ENCODE peak calls at places on chromosomes 7 and 10, in ten cellular contexts. B is GM03348; U is NCI-H2029 treated with DMSO at 0.1 percent for 48 hours; T is fibroblast of gingiva; N is lower lobe of right lung; H is SK-N-SH; G is H9; S is activated effector memory CD4-positive, alpha-beta T cell treated with anti-CD3 and anti-CD28 coated beads, Interleukin-2, amount 50 U/mL, for 16 hours; D is H7; E is hypothalamus. W is an unnamed sample.

GRCh38 chr7:37495574-37496184 is 47.0 kb upstream of the ELMO1 start:
- DNase-seq in G (no peak), S (no peak), U (no peak), N (no peak), H (peak), E (no peak), B (peak), T (peak), D (peak), W (no peak)

GRCh38 chr10:36336315-36336714 is 694.2 kb upstream of the FZD8 start:
- DNase-seq in E (no peak), H (no peak), N (no peak), U (no peak), S (no peak), T (peak), G (no peak), B (peak), D (no peak), W (no peak)

GRCh38 chr7:80665526-80665925 is 27.1 kb downstream of the CD36 start:
- DNase-seq in U (no peak), H (no peak), T (no peak), D (no peak), S (no peak), E (no peak), B (no peak), G (no peak), N (no peak), W (no peak)

GRCh38 chr10:124648738-124649137 is 95.4 kb downstream of the FAM53B start:
- DNase-seq in U (peak), B (peak), G (no peak), E (peak), D (no peak), T (peak), S (peak), H (peak), N (peak), W (no peak)

GRCh38 chr10:114551310-114551972 is 106.6 kb downstream of the ABLIM1 start:
- DNase-seq in B (no peak), U (peak), G (no peak), H (no peak), E (peak), N (peak), T (no peak), S (no peak), D (no peak), W (peak)

GRCh38 chr10:61836888-61837747 is 64.4 kb upstream of the ARID5B start:
- DNase-seq in N (no peak), B (peak), E (no peak), T (peak), H (no peak), U (no peak), D (no peak), S (no peak), G (no peak), W (no peak)

GRCh38 chr7:153941061-153941460 is 111.1 kb upstream of the DPP6 start:
- DNase-seq in B (no peak), S (no peak), D (no peak), N (no peak), E (no peak), T (no peak), G (no peak), U (no peak), H (no peak), W (no peak)

GRCh38 chr7:139054101-139054500 is 18.3 kb upstream of the ZC3HAV1L start:
- DNase-seq in D (no peak), H (peak), E (no peak), T (no peak), N (no peak), S (no peak), G (no peak), U (no peak), B (no peak), W (no peak)

GRCh38 chr7:44759246-44759645 is 10.6 kb downstream of the ZMIZ2 start:
- DNase-seq in D (peak), T (no peak), S (no peak), E (no peak), U (no peak), N (no peak), B (no peak), G (no peak), H (no peak), W (no peak)

GRCh38 chr10:131897297-131897899 is 3.4 kb upstream of the PPP2R2D start:
- DNase-seq in N (no peak), B (no peak), H (no peak), S (peak), D (no peak), U (no peak), T (no peak), G (no peak), E (no peak), W (no peak)

GRCh38 chr7:16753102-16753931 is at the start of gene TSPAN13:
- DNase-seq in B (peak), E (peak), T (no peak), G (peak), U (peak), S (peak), N (peak), H (peak), D (peak), W (peak)

GRCh38 chr7:26329520-26330269 is 38.0 kb downstream of the SNX10 start:
- DNase-seq in E (no peak), D (no peak), G (no peak), T (no peak), S (no peak), N (peak), U (no peak), B (no peak), H (no peak), W (peak)

GRCh38 chr7:136956671-136957070 is 88.2 kb downstream of the CHRM2 start:
- DNase-seq in B (no peak), N (no peak), D (no peak), G (no peak), E (no peak), S (no peak), T (no peak), H (no peak), U (no peak), W (no peak)

GRCh38 chr10:49300140-49300974 is 1.4 kb downstream of the C10orf71 start:
- DNase-seq in E (no peak), G (no peak), D (no peak), S (no peak), H (peak), B (no peak), N (no peak), U (no peak), T (peak), W (no peak)

GRCh38 chr7:109915670-109916069 is 1175.3 kb upstream of the LRRN3 start:
- DNase-seq in G (no peak), U (no peak), D (no peak), S (no peak), T (no peak), B (no peak), E (no peak), H (no peak), N (no peak), W (no peak)

GRCh38 chr7:123662755-123663154 is 7.1 kb downstream of the LMOD2 start:
- DNase-seq in T (no peak), U (no peak), N (no peak), G (no peak), S (no peak), D (no peak), H (no peak), B (no peak), E (no peak), W (no peak)

GRCh38 chr10:1939016-1939415 is 201.7 kb upstream of the ADARB2 start:
- DNase-seq in U (no peak), D (no peak), N (no peak), S (peak), G (no peak), E (no peak), H (no peak), T (no peak), B (no peak), W (no peak)

GRCh38 chr7:6392712-6393666 is 54.8 kb downstream of the DAGLB start:
- DNase-seq in H (no peak), T (peak), G (no peak), S (peak), N (peak), E (no peak), U (no peak), D (no peak), B (peak), W (peak)

GRCh38 chr10:132068431-132069121 is 2.8 kb downstream of the JAKMIP3 start:
- DNase-seq in U (no peak), G (no peak), T (no peak), B (no peak), E (no peak), D (peak), N (no peak), S (no peak), H (no peak), W (peak)

GRCh38 chr7:26049081-26049480 is 102.9 kb upstream of the NFE2L3 start:
- DNase-seq in E (no peak), B (no peak), D (no peak), G (no peak), U (no peak), T (no peak), N (no peak), S (no peak), H (no peak), W (no peak)

GRCh38 chr7:44291066-44291732 is 34.2 kb downstream of the CAMK2B start:
- DNase-seq in B (no peak), S (peak), H (peak), N (peak), D (peak), E (no peak), G (no peak), U (no peak), T (no peak), W (peak)

GRCh38 chr10:79104264-79104954 is 35.6 kb downstream of the ZMIZ1 start:
- DNase-seq in E (peak), S (no peak), D (no peak), U (no peak), N (no peak), H (no peak), T (peak), G (no peak), B (peak), W (no peak)

GRCh38 chr7:127107601-127108007 is 145.1 kb downstream of the GRM8 start:
- DNase-seq in H (peak), G (peak), E (no peak), U (no peak), T (no peak), B (peak), N (no peak), S (no peak), D (peak), W (no peak)

GRCh38 chr7:129771928-129772479 is 160.5 kb downstream of the NRF1 start:
- DNase-seq in E (no peak), G (peak), H (peak), U (no peak), B (no peak), S (no peak), N (no peak), T (no peak), D (peak), W (no peak)

GRCh38 chr7:20514364-20514763 is 101.1 kb upstream of the ABCB5 start:
- DNase-seq in G (no peak), H (peak), B (no peak), N (no peak), S (no peak), T (no peak), U (peak), E (peak), D (no peak), W (no peak)

GRCh38 chr10:5576780-5577472 is 52.2 kb downstream of the CALML3 start:
- DNase-seq in S (peak), E (no peak), B (no peak), G (no peak), U (no peak), H (no peak), D (peak), N (peak), T (no peak), W (peak)

GRCh38 chr7:54932818-54933543 is 85.8 kb upstream of the EGFR start:
- DNase-seq in G (peak), U (peak), B (peak), T (peak), H (peak), E (peak), N (peak), D (peak), S (no peak), W (peak)

GRCh38 chr7:22319424-22320403 is 37.2 kb downstream of the RAPGEF5 start:
- DNase-seq in S (no peak), B (no peak), H (no peak), E (no peak), G (no peak), N (no peak), U (peak), T (no peak), D (no peak), W (no peak)

GRCh38 chr7:35726654-35727053 is 31.7 kb upstream of the HERPUD2 start:
- DNase-seq in D (no peak), G (no peak), U (no peak), T (no peak), H (no peak), S (no peak), N (no peak), B (no peak), E (no peak), W (no peak)